ENCODE peak calls at places on chromosomes 5 and 9, in seven cellular contexts. One of them, this sample, is unnamed.

GRCh38 chr9:69546265-69546664 is 125.9 kb downstream of the APBA1 start:
- DNase-seq in EL: peak
- DNase-seq in small intestine: no peak
- DNase-seq in effector memory CD8-positive, alpha-beta T cell: no peak
- DNase-seq in colonic mucosa: peak
- DNase-seq in uterus: no peak
- DNase-seq in activated naive CD4-positive, alpha-beta T cell: no peak
- DNase-seq in this sample: no peak

GRCh38 chr5:67164856-67165523 is 31.6 kb downstream of the CD180 start:
- DNase-seq in EL: no peak
- DNase-seq in small intestine: no peak
- DNase-seq in effector memory CD8-positive, alpha-beta T cell: no peak
- DNase-seq in colonic mucosa: no peak
- DNase-seq in uterus: no peak
- DNase-seq in activated naive CD4-positive, alpha-beta T cell: no peak
- DNase-seq in this sample: no peak

GRCh38 chr9:18799420-18799819 is 233.6 kb downstream of the SAXO1 start:
- DNase-seq in EL: peak
- DNase-seq in small intestine: no peak
- DNase-seq in effector memory CD8-positive, alpha-beta T cell: no peak
- DNase-seq in colonic mucosa: no peak
- DNase-seq in uterus: no peak
- DNase-seq in activated naive CD4-positive, alpha-beta T cell: no peak
- DNase-seq in this sample: no peak

GRCh38 chr5:172716796-172717313 is 54.1 kb downstream of the DUSP1 start:
- DNase-seq in EL: peak
- DNase-seq in small intestine: peak
- DNase-seq in effector memory CD8-positive, alpha-beta T cell: peak
- DNase-seq in colonic mucosa: peak
- DNase-seq in uterus: peak
- DNase-seq in activated naive CD4-positive, alpha-beta T cell: peak
- DNase-seq in this sample: peak

GRCh38 chr9:130017035-130017909 is 25.7 kb downstream of the FNBP1 start:
- DNase-seq in EL: no peak
- DNase-seq in small intestine: no peak
- DNase-seq in effector memory CD8-positive, alpha-beta T cell: no peak
- DNase-seq in colonic mucosa: no peak
- DNase-seq in uterus: no peak
- DNase-seq in activated naive CD4-positive, alpha-beta T cell: no peak
- DNase-seq in this sample: no peak

GRCh38 chr5:39948867-39949468 is 524.2 kb upstream of the DAB2 start:
- DNase-seq in EL: peak
- DNase-seq in small intestine: peak
- DNase-seq in effector memory CD8-positive, alpha-beta T cell: peak
- DNase-seq in colonic mucosa: peak
- DNase-seq in uterus: no peak
- DNase-seq in activated naive CD4-positive, alpha-beta T cell: peak
- DNase-seq in this sample: peak

GRCh38 chr9:115810166-115810565 is 343.4 kb upstream of the PAPPA start:
- DNase-seq in EL: no peak
- DNase-seq in small intestine: no peak
- DNase-seq in effector memory CD8-positive, alpha-beta T cell: no peak
- DNase-seq in colonic mucosa: no peak
- DNase-seq in uterus: no peak
- DNase-seq in activated naive CD4-positive, alpha-beta T cell: no peak
- DNase-seq in this sample: no peak

GRCh38 chr9:134243778-134244467 is 79.6 kb upstream of the RNU6ATAC start:
- DNase-seq in EL: no peak
- DNase-seq in small intestine: no peak
- DNase-seq in effector memory CD8-positive, alpha-beta T cell: no peak
- DNase-seq in colonic mucosa: no peak
- DNase-seq in uterus: no peak
- DNase-seq in activated naive CD4-positive, alpha-beta T cell: no peak
- DNase-seq in this sample: no peak

GRCh38 chr9:135718616-135719015 is 16.6 kb downstream of the KCNT1 start:
- DNase-seq in EL: peak
- DNase-seq in small intestine: no peak
- DNase-seq in effector memory CD8-positive, alpha-beta T cell: no peak
- DNase-seq in colonic mucosa: no peak
- DNase-seq in uterus: no peak
- DNase-seq in activated naive CD4-positive, alpha-beta T cell: no peak
- DNase-seq in this sample: no peak

GRCh38 chr5:170907758-170908157 is 45.9 kb downstream of the RANBP17 start:
- DNase-seq in EL: peak
- DNase-seq in small intestine: no peak
- DNase-seq in effector memory CD8-positive, alpha-beta T cell: no peak
- DNase-seq in colonic mucosa: no peak
- DNase-seq in uterus: no peak
- DNase-seq in activated naive CD4-positive, alpha-beta T cell: no peak
- DNase-seq in this sample: no peak

GRCh38 chr5:130045334-130045733 is 141.1 kb downstream of the CHSY3 start:
- DNase-seq in EL: no peak
- DNase-seq in small intestine: no peak
- DNase-seq in effector memory CD8-positive, alpha-beta T cell: no peak
- DNase-seq in colonic mucosa: no peak
- DNase-seq in uterus: no peak
- DNase-seq in activated naive CD4-positive, alpha-beta T cell: no peak
- DNase-seq in this sample: no peak

GRCh38 chr5:154236459-154237375 is 46.2 kb downstream of the GALNT10 start:
- DNase-seq in EL: no peak
- DNase-seq in small intestine: no peak
- DNase-seq in effector memory CD8-positive, alpha-beta T cell: no peak
- DNase-seq in colonic mucosa: no peak
- DNase-seq in uterus: no peak
- DNase-seq in activated naive CD4-positive, alpha-beta T cell: no peak
- DNase-seq in this sample: no peak

GRCh38 chr9:126860757-126861466 is 473 bp downstream of the ZBTB34 start:
- DNase-seq in EL: peak
- DNase-seq in small intestine: peak
- DNase-seq in effector memory CD8-positive, alpha-beta T cell: no peak
- DNase-seq in colonic mucosa: peak
- DNase-seq in uterus: no peak
- DNase-seq in activated naive CD4-positive, alpha-beta T cell: no peak
- DNase-seq in this sample: no peak

GRCh38 chr5:75716715-75717081 is 539 bp downstream of the POC5 start:
- DNase-seq in EL: no peak
- DNase-seq in small intestine: no peak
- DNase-seq in effector memory CD8-positive, alpha-beta T cell: no peak
- DNase-seq in colonic mucosa: peak
- DNase-seq in uterus: no peak
- DNase-seq in activated naive CD4-positive, alpha-beta T cell: no peak
- DNase-seq in this sample: no peak

GRCh38 chr9:136997355-136997754 is 987 bp upstream of the CLIC3 start:
- DNase-seq in EL: no peak
- DNase-seq in small intestine: no peak
- DNase-seq in effector memory CD8-positive, alpha-beta T cell: no peak
- DNase-seq in colonic mucosa: no peak
- DNase-seq in uterus: no peak
- DNase-seq in activated naive CD4-positive, alpha-beta T cell: no peak
- DNase-seq in this sample: no peak

GRCh38 chr9:119091074-119091473 is 278.2 kb downstream of the BRINP1 start:
- DNase-seq in EL: no peak
- DNase-seq in small intestine: no peak
- DNase-seq in effector memory CD8-positive, alpha-beta T cell: no peak
- DNase-seq in colonic mucosa: no peak
- DNase-seq in uterus: no peak
- DNase-seq in activated naive CD4-positive, alpha-beta T cell: no peak
- DNase-seq in this sample: no peak

GRCh38 chr5:127700237-127700766 is 2.9 kb upstream of the CCDC192 start:
- DNase-seq in EL: no peak
- DNase-seq in small intestine: no peak
- DNase-seq in effector memory CD8-positive, alpha-beta T cell: no peak
- DNase-seq in colonic mucosa: no peak
- DNase-seq in uterus: no peak
- DNase-seq in activated naive CD4-positive, alpha-beta T cell: no peak
- DNase-seq in this sample: no peak

GRCh38 chr9:6931913-6932312 is 174.1 kb downstream of the KDM4C start:
- DNase-seq in EL: peak
- DNase-seq in small intestine: peak
- DNase-seq in effector memory CD8-positive, alpha-beta T cell: no peak
- DNase-seq in colonic mucosa: no peak
- DNase-seq in uterus: no peak
- DNase-seq in activated naive CD4-positive, alpha-beta T cell: no peak
- DNase-seq in this sample: no peak

GRCh38 chr5:96285823-96286222 is 147.2 kb downstream of the PCSK1 start:
- DNase-seq in EL: no peak
- DNase-seq in small intestine: no peak
- DNase-seq in effector memory CD8-positive, alpha-beta T cell: no peak
- DNase-seq in colonic mucosa: no peak
- DNase-seq in uterus: no peak
- DNase-seq in activated naive CD4-positive, alpha-beta T cell: no peak
- DNase-seq in this sample: no peak

GRCh38 chr5:157714036-157714435 is 17.2 kb upstream of the THG1L start:
- DNase-seq in EL: no peak
- DNase-seq in small intestine: no peak
- DNase-seq in effector memory CD8-positive, alpha-beta T cell: no peak
- DNase-seq in colonic mucosa: no peak
- DNase-seq in uterus: no peak
- DNase-seq in activated naive CD4-positive, alpha-beta T cell: no peak
- DNase-seq in this sample: no peak

GRCh38 chr5:180077594-180078284 is 6.2 kb upstream of the RNF130 start:
- DNase-seq in EL: no peak
- DNase-seq in small intestine: no peak
- DNase-seq in effector memory CD8-positive, alpha-beta T cell: no peak
- DNase-seq in colonic mucosa: no peak
- DNase-seq in uterus: no peak
- DNase-seq in activated naive CD4-positive, alpha-beta T cell: no peak
- DNase-seq in this sample: no peak

GRCh38 chr9:624935-625505 is 216.5 kb upstream of the DMRT1 start:
- DNase-seq in EL: no peak
- DNase-seq in small intestine: no peak
- DNase-seq in effector memory CD8-positive, alpha-beta T cell: no peak
- DNase-seq in colonic mucosa: no peak
- DNase-seq in uterus: no peak
- DNase-seq in activated naive CD4-positive, alpha-beta T cell: no peak
- DNase-seq in this sample: no peak

GRCh38 chr5:154478224-154478565 is at the start of gene HAND1:
- DNase-seq in EL: peak
- DNase-seq in small intestine: peak
- DNase-seq in effector memory CD8-positive, alpha-beta T cell: no peak
- DNase-seq in colonic mucosa: peak
- DNase-seq in uterus: peak
- DNase-seq in activated naive CD4-positive, alpha-beta T cell: no peak
- DNase-seq in this sample: no peak

GRCh38 chr5:167777746-167778145 is 513.7 kb upstream of the WWC1 start:
- DNase-seq in EL: no peak
- DNase-seq in small intestine: no peak
- DNase-seq in effector memory CD8-positive, alpha-beta T cell: no peak
- DNase-seq in colonic mucosa: no peak
- DNase-seq in uterus: no peak
- DNase-seq in activated naive CD4-positive, alpha-beta T cell: no peak
- DNase-seq in this sample: no peak

GRCh38 chr5:115433918-115434317 is 110.7 kb downstream of the FEM1C start:
- DNase-seq in EL: peak
- DNase-seq in small intestine: no peak
- DNase-seq in effector memory CD8-positive, alpha-beta T cell: no peak
- DNase-seq in colonic mucosa: no peak
- DNase-seq in uterus: no peak
- DNase-seq in activated naive CD4-positive, alpha-beta T cell: no peak
- DNase-seq in this sample: no peak

GRCh38 chr5:93721511-93721910 is 19.9 kb downstream of the POU5F2 start:
- DNase-seq in EL: no peak
- DNase-seq in small intestine: peak
- DNase-seq in effector memory CD8-positive, alpha-beta T cell: no peak
- DNase-seq in colonic mucosa: no peak
- DNase-seq in uterus: no peak
- DNase-seq in activated naive CD4-positive, alpha-beta T cell: no peak
- DNase-seq in this sample: no peak

GRCh38 chr5:92081958-92082712 is 699.0 kb upstream of the ARRDC3 start:
- DNase-seq in EL: no peak
- DNase-seq in small intestine: no peak
- DNase-seq in effector memory CD8-positive, alpha-beta T cell: no peak
- DNase-seq in colonic mucosa: no peak
- DNase-seq in uterus: no peak
- DNase-seq in activated naive CD4-positive, alpha-beta T cell: no peak
- DNase-seq in this sample: no peak

GRCh38 chr5:131990716-131991115 is 20.7 kb downstream of the ACSL6 start:
- DNase-seq in EL: no peak
- DNase-seq in small intestine: no peak
- DNase-seq in effector memory CD8-positive, alpha-beta T cell: no peak
- DNase-seq in colonic mucosa: no peak
- DNase-seq in uterus: no peak
- DNase-seq in activated naive CD4-positive, alpha-beta T cell: no peak
- DNase-seq in this sample: no peak

GRCh38 chr9:131774636-131775035 is 34.8 kb upstream of the RAPGEF1 start:
- DNase-seq in EL: no peak
- DNase-seq in small intestine: no peak
- DNase-seq in effector memory CD8-positive, alpha-beta T cell: no peak
- DNase-seq in colonic mucosa: no peak
- DNase-seq in uterus: no peak
- DNase-seq in activated naive CD4-positive, alpha-beta T cell: no peak
- DNase-seq in this sample: no peak

GRCh38 chr9:89357331-89358197 is 39.3 kb downstream of the SECISBP2 start:
- DNase-seq in EL: no peak
- DNase-seq in small intestine: no peak
- DNase-seq in effector memory CD8-positive, alpha-beta T cell: no peak
- DNase-seq in colonic mucosa: no peak
- DNase-seq in uterus: no peak
- DNase-seq in activated naive CD4-positive, alpha-beta T cell: no peak
- DNase-seq in this sample: no peak

GRCh38 chr5:78591227-78591626 is 57.3 kb downstream of the LHFPL2 start:
- DNase-seq in EL: peak
- DNase-seq in small intestine: no peak
- DNase-seq in effector memory CD8-positive, alpha-beta T cell: no peak
- DNase-seq in colonic mucosa: no peak
- DNase-seq in uterus: no peak
- DNase-seq in activated naive CD4-positive, alpha-beta T cell: no peak
- DNase-seq in this sample: no peak

GRCh38 chr9:119818726-119819435 is 449.6 kb upstream of the BRINP1 start:
- DNase-seq in EL: no peak
- DNase-seq in small intestine: no peak
- DNase-seq in effector memory CD8-positive, alpha-beta T cell: no peak
- DNase-seq in colonic mucosa: no peak
- DNase-seq in uterus: no peak
- DNase-seq in activated naive CD4-positive, alpha-beta T cell: no peak
- DNase-seq in this sample: no peak

GRCh38 chr9:82101475-82101874 is 112.9 kb downstream of the SPATA31D1 start:
- DNase-seq in EL: peak
- DNase-seq in small intestine: no peak
- DNase-seq in effector memory CD8-positive, alpha-beta T cell: no peak
- DNase-seq in colonic mucosa: no peak
- DNase-seq in uterus: no peak
- DNase-seq in activated naive CD4-positive, alpha-beta T cell: no peak
- DNase-seq in this sample: no peak

GRCh38 chr9:92668746-92669526 is 995 bp downstream of the IPPK start:
- DNase-seq in EL: peak
- DNase-seq in small intestine: peak
- DNase-seq in effector memory CD8-positive, alpha-beta T cell: no peak
- DNase-seq in colonic mucosa: peak
- DNase-seq in uterus: no peak
- DNase-seq in activated naive CD4-positive, alpha-beta T cell: no peak
- DNase-seq in this sample: no peak

GRCh38 chr5:100787648-100788047 is 115.4 kb downstream of the ST8SIA4 start:
- DNase-seq in EL: no peak
- DNase-seq in small intestine: no peak
- DNase-seq in effector memory CD8-positive, alpha-beta T cell: no peak
- DNase-seq in colonic mucosa: no peak
- DNase-seq in uterus: no peak
- DNase-seq in activated naive CD4-positive, alpha-beta T cell: no peak
- DNase-seq in this sample: no peak

GRCh38 chr9:130128782-130129424 is 43.3 kb upstream of the NCS1 start:
- DNase-seq in EL: peak
- DNase-seq in small intestine: peak
- DNase-seq in effector memory CD8-positive, alpha-beta T cell: peak
- DNase-seq in colonic mucosa: peak
- DNase-seq in uterus: no peak
- DNase-seq in activated naive CD4-positive, alpha-beta T cell: no peak
- DNase-seq in this sample: peak

GRCh38 chr9:123657099-123657498 is 272.8 kb downstream of the DENND1A start:
- DNase-seq in EL: no peak
- DNase-seq in small intestine: no peak
- DNase-seq in effector memory CD8-positive, alpha-beta T cell: no peak
- DNase-seq in colonic mucosa: no peak
- DNase-seq in uterus: no peak
- DNase-seq in activated naive CD4-positive, alpha-beta T cell: no peak
- DNase-seq in this sample: no peak

GRCh38 chr5:136518814-136519213 is 153.5 kb upstream of the TRPC7 start:
- DNase-seq in EL: no peak
- DNase-seq in small intestine: no peak
- DNase-seq in effector memory CD8-positive, alpha-beta T cell: no peak
- DNase-seq in colonic mucosa: no peak
- DNase-seq in uterus: no peak
- DNase-seq in activated naive CD4-positive, alpha-beta T cell: no peak
- DNase-seq in this sample: no peak

This sample was measured in activated T-helper 1 cell treated with anti-CD3 and anti-CD28 coated beads, Interleukin-2, amount 50 U/mL, for 16 hours.